ENCODE peak calls at places on chromosomes 2 and 18, in eight cellular contexts. E is AG09309, W is epithelial cell of esophagus, V is A549, R is sigmoid colon, P is foreskin fibroblast, Y is AG04450, B is mucosa of descending colon. A is an unnamed sample.

GRCh38 chr2:72813841-72814240 is 12.0 kb downstream of the EXOC6B start:
- DNase-seq in E (no peak), W (peak; percentile 69), V (no peak), R (no peak), P (peak; percentile 61), Y (no peak), B (no peak), A (no peak)

GRCh38 chr2:10032746-10033105 is 10.6 kb upstream of the KLF11 start:
- DNase-seq in E (no peak), W (no peak), V (no peak), R (no peak), P (no peak), Y (no peak), B (no peak), A (no peak)

GRCh38 chr2:60707750-60708371 is 48.2 kb upstream of the PAPOLG start:
- DNase-seq in E (peak; percentile 7), W (peak; percentile 46), V (peak; percentile 36), R (no peak), P (peak; percentile 57), Y (no peak), B (no peak), A (peak; percentile 12)

GRCh38 chr2:233426619-233427342 is 72.5 kb downstream of the DGKD start:
- DNase-seq in E (no peak), W (peak; percentile 75), V (no peak), R (no peak), P (peak; percentile 93), Y (peak; percentile 86), B (no peak), A (no peak)

GRCh38 chr2:159272166-159272565 is 14.3 kb downstream of the WDSUB1 start:
- DNase-seq in E (no peak), W (no peak), V (no peak), R (no peak), P (no peak), Y (no peak), B (no peak), A (no peak)

GRCh38 chr2:47344890-47345583 is 57.9 kb upstream of the MSH2 start:
- DNase-seq in E (no peak), W (peak; percentile 55), V (peak; percentile 99), R (peak; percentile 76), P (peak; percentile 85), Y (no peak), B (peak; percentile 92), A (peak; percentile 57)

GRCh38 chr2:176494949-176495353 is 225.7 kb downstream of the MTX2 start:
- DNase-seq in E (no peak), W (peak; percentile 30), V (no peak), R (peak; percentile 85), P (peak; percentile 9), Y (no peak), B (peak; percentile 12), A (no peak)

GRCh38 chr2:136023416-136023815 is 38.0 kb upstream of the DARS1 start:
- DNase-seq in E (no peak), W (no peak), V (no peak), R (no peak), P (no peak), Y (no peak), B (no peak), A (no peak)

GRCh38 chr2:239811001-239811798 is 213.9 kb downstream of the NDUFA10 start:
- DNase-seq in E (no peak), W (no peak), V (no peak), R (peak; percentile 58), P (no peak), Y (no peak), B (no peak), A (no peak)

GRCh38 chr18:74249181-74249968 is 42.4 kb downstream of the CYB5A start:
- DNase-seq in E (peak; percentile 67), W (peak; percentile 80), V (peak; percentile 72), R (no peak), P (peak; percentile 91), Y (peak; percentile 37), B (no peak), A (no peak)

GRCh38 chr18:65725421-65726050 is 25.3 kb upstream of the CDH7 start:
- DNase-seq in E (no peak), W (peak; percentile 41), V (no peak), R (no peak), P (no peak), Y (no peak), B (peak; percentile 69), A (peak; percentile 5)

GRCh38 chr2:11678306-11678960 is 8.4 kb upstream of the NTSR2 start:
- DNase-seq in E (no peak), W (no peak), V (no peak), R (peak; percentile 33), P (no peak), Y (no peak), B (no peak), A (no peak)

GRCh38 chr2:214876815-214877214 is 67.3 kb upstream of the BARD1 start:
- DNase-seq in E (no peak), W (no peak), V (no peak), R (no peak), P (no peak), Y (no peak), B (no peak), A (no peak)

GRCh38 chr2:39696072-39696471 is 30.4 kb downstream of the TMEM178A start:
- DNase-seq in E (peak; percentile 76), W (peak; percentile 64), V (no peak), R (no peak), P (peak; percentile 77), Y (peak; percentile 80), B (no peak), A (peak; percentile 77)

GRCh38 chr18:55095579-55095978 is 136.3 kb upstream of the CCDC68 start:
- DNase-seq in E (no peak), W (no peak), V (no peak), R (no peak), P (no peak), Y (no peak), B (no peak), A (no peak)

GRCh38 chr2:197255550-197255949 is 55.0 kb downstream of the ANKRD44 start:
- DNase-seq in E (no peak), W (no peak), V (no peak), R (peak; percentile 88), P (peak; percentile 56), Y (no peak), B (peak; percentile 60), A (peak; percentile 18)

GRCh38 chr2:120815292-120815691 is 79.6 kb downstream of the GLI2 start:
- DNase-seq in E (no peak), W (no peak), V (no peak), R (no peak), P (no peak), Y (no peak), B (no peak), A (no peak)

DNA sequence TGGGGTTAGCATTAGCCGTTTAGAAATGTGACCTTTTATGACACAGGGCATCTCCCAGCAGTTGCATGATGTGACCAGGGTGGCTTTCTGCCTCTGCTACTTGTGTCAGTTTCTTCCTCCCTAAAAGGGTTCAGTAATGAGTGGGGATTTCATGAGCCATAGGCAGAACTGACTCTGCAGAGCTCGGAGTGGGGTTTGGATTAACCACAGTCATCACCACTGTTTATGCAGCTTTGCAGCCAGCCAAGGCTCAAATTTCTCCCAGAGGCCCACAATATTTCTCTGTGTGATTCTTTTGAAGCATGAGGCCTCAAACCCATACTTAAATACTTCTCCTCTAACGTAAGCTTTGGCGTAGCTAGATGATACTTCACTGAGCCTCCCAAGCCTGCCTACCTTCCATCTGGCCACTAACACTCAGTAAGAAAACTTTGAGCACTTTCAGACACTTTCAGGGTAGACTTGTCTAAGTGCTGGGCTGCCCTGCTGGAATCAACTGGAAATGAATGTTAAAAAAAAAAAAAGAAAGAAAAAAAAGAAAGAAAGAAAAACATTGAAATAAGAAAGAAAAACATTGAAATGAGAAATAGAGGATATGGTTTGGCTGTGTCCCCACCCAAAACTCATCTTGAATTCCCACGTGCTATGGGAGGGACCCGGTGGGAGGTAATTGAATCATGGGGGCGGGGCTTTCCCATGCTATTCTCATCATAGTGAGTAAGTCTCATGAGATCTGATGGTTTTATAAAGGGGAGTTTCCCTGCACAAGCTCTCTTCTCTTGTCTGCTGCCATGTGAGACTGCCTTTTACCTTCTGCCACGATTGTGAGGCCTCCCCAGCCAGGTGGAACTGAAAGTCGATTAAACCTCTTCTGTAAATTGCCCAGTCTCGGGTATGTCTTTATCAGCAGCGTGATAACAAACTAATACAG is 11.5 kb upstream of the LAPTM4A start:
- DNase-seq in E (peak; percentile 80), W (peak; percentile 18), V (no peak), R (peak; percentile 82), P (peak; percentile 94), Y (peak; percentile 96), B (no peak), A (peak; percentile 82)
- H3K4me3 ChIP-seq in E (no peak overlapping the region), W (no peak overlapping the region), V (no peak overlapping the region), R (no peak overlapping the region), P (no peak overlapping the region), Y (no peak overlapping the region), B (no peak overlapping the region), A (no peak overlapping the region)

GRCh38 chr2:152609174-152609573 is 108.1 kb downstream of the PRPF40A start:
- DNase-seq in E (no peak), W (no peak), V (no peak), R (no peak), P (no peak), Y (no peak), B (no peak), A (no peak)

GRCh38 chr2:152613235-152613634 is 104.0 kb downstream of the PRPF40A start:
- DNase-seq in E (no peak), W (no peak), V (no peak), R (no peak), P (peak; percentile 57), Y (no peak), B (no peak), A (no peak)

GRCh38 chr2:152609699-152610098 is 107.6 kb downstream of the PRPF40A start:
- DNase-seq in E (no peak), W (no peak), V (no peak), R (no peak), P (no peak), Y (no peak), B (no peak), A (no peak)

GRCh38 chr2:152615177-152615576 is 102.1 kb downstream of the PRPF40A start:
- DNase-seq in E (no peak), W (peak; percentile 18), V (no peak), R (no peak), P (no peak), Y (no peak), B (no peak), A (no peak)

GRCh38 chr2:152611458-152612231 is 105.6 kb downstream of the PRPF40A start:
- DNase-seq in E (peak; percentile 55), W (peak; percentile 51), V (no peak), R (peak; percentile 77), P (peak; percentile 92), Y (peak; percentile 46), B (peak; percentile 32), A (peak; percentile 77)
- TF ChIP-seq CTCF in E (no peak), W (no peak), V (no peak), R (no peak), P (no peak), Y (no peak), B (no peak), A (no peak)

GRCh38 chr2:133379159-133379558 is 189.1 kb downstream of the NCKAP5 start:
- DNase-seq in E (no peak), W (peak; percentile 93), V (no peak), R (no peak), P (peak; percentile 59), Y (no peak), B (no peak), A (no peak)
- H3K4me3 ChIP-seq in E (no peak overlapping the region), W (no peak overlapping the region), V (no peak overlapping the region), R (no peak overlapping the region), P (no peak overlapping the region), Y (no peak overlapping the region), B (no peak overlapping the region), A (no peak overlapping the region)

GRCh38 chr18:8507361-8507760 is 101.9 kb upstream of the RAB12 start:
- DNase-seq in E (no peak), W (no peak), V (no peak), R (peak; percentile 37), P (peak; percentile 12), Y (no peak), B (no peak), A (no peak)
- TF ChIP-seq CTCF in E (peak; percentile 38), W (peak; percentile 13), V (no peak), R (no peak), P (peak; percentile 16), Y (peak; percentile 27), B (no peak), A (no peak)

A was measured in astrocyte of the cerebellum.